ENCODE peak calls at places on chromosome 14, in six cellular contexts. V is cardiac muscle cell, G is tibial nerve, C is heart left ventricle, O is thoracic aorta, D is AG04450. X is an unnamed sample.

GRCh38 chr14:104117341-104118005 is 20.9 kb upstream of the KIF26A start:
- DNase-seq in V (no peak), G (no peak), C (peak; percentile 13), O (no peak), D (no peak), X (no peak)

GRCh38 chr14:90382491-90383125 is 14.2 kb upstream of the CALM1 start:
- DNase-seq in V (peak; percentile 75), G (peak; percentile 61), C (peak; percentile 75), O (no peak), D (no peak), X (peak; percentile 61)

GRCh38 chr14:67620217-67620789 is 583 bp downstream of the ARG2 start:
- DNase-seq in V (peak; percentile 63), G (no peak), C (no peak), O (no peak), D (no peak), X (no peak)

GRCh38 chr14:48125654-48126053 is 450.2 kb upstream of the MDGA2 start:
- DNase-seq in V (peak; percentile 67), G (no peak), C (no peak), O (no peak), D (no peak), X (no peak)

GRCh38 chr14:64937821-64938193 is 4.7 kb downstream of the GPX2 start:
- DNase-seq in V (peak; percentile 13), G (no peak), C (no peak), O (no peak), D (no peak), X (no peak)

GRCh38 chr14:67934087-67934486 is 114.5 kb downstream of the RAD51B start:
- DNase-seq in V (peak; percentile 70), G (peak; percentile 54), C (peak; percentile 30), O (no peak), D (peak; percentile 55), X (no peak)

GRCh38 chr14:91425720-91426032 is 8.1 kb upstream of the CCDC88C start:
- DNase-seq in V (no peak), G (no peak), C (no peak), O (no peak), D (no peak), X (no peak)

GRCh38 chr14:105089746-105090492 is 24.7 kb upstream of the GPR132 start:
- DNase-seq in V (no peak), G (no peak), C (peak; percentile 25), O (no peak), D (no peak), X (no peak)

GRCh38 chr14:100419856-100420255 is 96.7 kb downstream of the SLC25A47 start:
- DNase-seq in V (no peak), G (no peak), C (no peak), O (no peak), D (no peak), X (no peak)

GRCh38 chr14:77622562-77622961 is 6.1 kb upstream of the SPTLC2 start:
- DNase-seq in V (no peak), G (no peak), C (no peak), O (no peak), D (no peak), X (no peak)

GRCh38 chr14:49770212-49770817 is 2.4 kb downstream of the KLHDC2 start:
- DNase-seq in V (no peak), G (no peak), C (no peak), O (no peak), D (no peak), X (peak; percentile 49)

GRCh38 chr14:30657606-30658163 is 35.6 kb downstream of the SCFD1 start:
- DNase-seq in V (no peak), G (no peak), C (no peak), O (no peak), D (no peak), X (no peak)

GRCh38 chr14:45089813-45090212 is 5.9 kb downstream of the PRPF39 start:
- DNase-seq in V (no peak), G (no peak), C (no peak), O (no peak), D (no peak), X (no peak)

GRCh38 chr14:104883681-104884361 is 18.8 kb downstream of the CEP170B start:
- DNase-seq in V (no peak), G (no peak), C (peak; percentile 23), O (no peak), D (no peak), X (no peak)

GRCh38 chr14:94707494-94707893 is 62.4 kb downstream of the GSC start:
- DNase-seq in V (no peak), G (no peak), C (no peak), O (no peak), D (no peak), X (no peak)

GRCh38 chr14:36173161-36173560 is 3.4 kb downstream of the PTCSC3 start:
- DNase-seq in V (no peak), G (no peak), C (no peak), O (no peak), D (no peak), X (no peak)

GRCh38 chr14:74595006-74595735 is 16.9 kb downstream of the LTBP2 start:
- DNase-seq in V (no peak), G (no peak), C (peak; percentile 88), O (no peak), D (no peak), X (no peak)

GRCh38 chr14:76101384-76101783 is 50.3 kb upstream of the GPATCH2L start:
- DNase-seq in V (no peak), G (no peak), C (no peak), O (no peak), D (no peak), X (no peak)

GRCh38 chr14:91230363-91231035 is 14.0 kb downstream of the GPR68 start:
- DNase-seq in V (no peak), G (no peak), C (no peak), O (no peak), D (no peak), X (no peak)

GRCh38 chr14:96126783-96127271 is 77.8 kb upstream of the BDKRB2 start:
- DNase-seq in V (no peak), G (no peak), C (no peak), O (no peak), D (no peak), X (no peak)

GRCh38 chr14:103818422-103818821 is 29.0 kb downstream of the PPP1R13B start:
- DNase-seq in V (no peak), G (no peak), C (no peak), O (no peak), D (no peak), X (no peak)

GRCh38 chr14:100866666-100867630 is 36.6 kb downstream of the RTL1 start:
- DNase-seq in V (no peak), G (no peak), C (peak; percentile 4), O (no peak), D (no peak), X (no peak)

GRCh38 chr14:30813182-30813581 is 61.2 kb upstream of the COCH start:
- DNase-seq in V (no peak), G (no peak), C (peak; percentile 45), O (no peak), D (no peak), X (no peak)

GRCh38 chr14:75514673-75515630 is 7.3 kb upstream of the BATF start:
- DNase-seq in V (no peak), G (no peak), C (peak; percentile 46), O (no peak), D (no peak), X (no peak)

GRCh38 chr14:53964249-53964648 is 7.6 kb upstream of the BMP4 start:
- DNase-seq in V (no peak), G (no peak), C (no peak), O (no peak), D (no peak), X (no peak)

GRCh38 chr14:105427412-105427811 is 7.8 kb downstream of the MTA1 start:
- DNase-seq in V (no peak), G (no peak), C (no peak), O (no peak), D (no peak), X (no peak)

GRCh38 chr14:32408018-32408417 is 78.9 kb downstream of the AKAP6 start:
- DNase-seq in V (no peak), G (peak; percentile 11), C (peak; percentile 41), O (no peak), D (no peak), X (no peak)

GRCh38 chr14:40188006-40188405 is 755.8 kb upstream of the FBXO33 start:
- DNase-seq in V (no peak), G (no peak), C (no peak), O (no peak), D (no peak), X (no peak)

GRCh38 chr14:77139540-77140342 is 1.9 kb downstream of the ZDHHC22 start:
- DNase-seq in V (peak; percentile 73), G (no peak), C (no peak), O (no peak), D (no peak), X (no peak)

GRCh38 chr14:88793259-88793625 is 489 bp upstream of the EML5 start:
- DNase-seq in V (no peak), G (no peak), C (no peak), O (no peak), D (no peak), X (no peak)

GRCh38 chr14:88791252-88791621 is 1.5 kb downstream of the EML5 start:
- DNase-seq in V (no peak), G (no peak), C (no peak), O (no peak), D (no peak), X (no peak)

GRCh38 chr14:88790501-88791251 is 2.1 kb downstream of the EML5 start:
- DNase-seq in V (no peak), G (no peak), C (no peak), O (no peak), D (no peak), X (no peak)

GRCh38 chr14:88791629-88792571 is 853 bp downstream of the EML5 start:
- DNase-seq in V (peak; percentile 8), G (no peak), C (peak; percentile 26), O (no peak), D (no peak), X (no peak)

GRCh38 chr14:88792572-88793258 is at the start of gene EML5:
- DNase-seq in V (peak; percentile 91), G (peak; percentile 51), C (peak; percentile 85), O (peak; percentile 25), D (peak; percentile 21), X (peak; percentile 52)
- H3K27ac ChIP-seq in V (no peak within 1 kb of the TSS), G (peak within 1 kb of the TSS; percentile 74), C (no peak within 1 kb of the TSS), O (no peak within 1 kb of the TSS), D (peak within 1 kb of the TSS; percentile 11), X (no peak within 1 kb of the TSS)

GRCh38 chr14:98197933-98198332 is 1074.1 kb downstream of the BCL11B start:
- DNase-seq in V (no peak), G (no peak), C (no peak), O (no peak), D (no peak), X (no peak)
- H3K4me3 ChIP-seq in V (no peak overlapping the region), G (no peak overlapping the region), C (no peak overlapping the region), O (no peak overlapping the region), D (no peak overlapping the region), X (no peak overlapping the region)

GRCh38 chr14:62125793-62126192 is 363.6 kb downstream of the SNAPC1 start:
- DNase-seq in V (no peak), G (no peak), C (no peak), O (no peak), D (no peak), X (no peak)
- H3K9me3 ChIP-seq in V (no peaks in the 10 kb centered on the region), G (no peaks in the 10 kb centered on the region), C (no peaks in the 10 kb centered on the region), O (no peaks in the 10 kb centered on the region), D (no peaks in the 10 kb centered on the region), X (peaks cover 3% of the 10 kb centered on the region)

DNA sequence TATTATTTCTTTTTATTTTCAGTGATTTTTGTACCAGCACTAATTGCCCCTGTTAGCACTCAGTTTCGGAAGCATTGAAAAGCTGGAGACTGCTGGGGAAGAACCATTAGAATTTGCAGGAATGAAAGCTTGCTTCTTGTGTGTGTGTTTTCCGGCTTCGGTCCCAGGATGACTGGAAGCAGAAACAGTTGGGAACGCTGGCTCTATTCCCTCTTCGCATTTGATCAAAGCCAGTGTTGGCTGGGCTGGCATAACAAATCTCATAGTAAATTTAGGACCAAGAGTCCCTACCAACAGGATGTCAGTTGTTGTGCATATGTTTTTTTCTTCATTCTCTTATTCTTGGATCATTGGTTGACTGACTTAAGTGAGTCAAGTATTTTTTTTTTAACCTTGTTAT is 53.6 kb upstream of the TRAF3 start:
- DNase-seq in V (no peak), G (no peak), C (no peak), O (no peak), D (no peak), X (no peak)
- H3K27ac ChIP-seq in V (no peak overlapping the region), G (no peak overlapping the region), C (no peak overlapping the region), O (no peak overlapping the region), D (no peak overlapping the region), X (no peak overlapping the region)